ENCODE peak calls at places on chromosomes 1 and 21, in six cellular contexts. B, W, Q, M, N and J are unnamed samples.
A peak's percentile ranks its signal among the peaks of the same experiment; 100 is the strongest.

GRCh38 chr1:89540406-89540970 is 15.9 kb downstream of the LRRC8B start:
- DNase-seq in W (no peak), N (no peak), M (no peak), B (no peak), Q (no peak), J (no peak)

GRCh38 chr1:19439464-19440171 is 45.7 kb downstream of the CAPZB start:
- DNase-seq in Q (no peak), B (peak; percentile 66), M (no peak), W (no peak), N (no peak), J (no peak)

GRCh38 chr1:98256700-98257099 is 335.9 kb upstream of the DPYD start:
- DNase-seq in M (no peak), Q (no peak), N (no peak), B (no peak), W (no peak), J (no peak)

GRCh38 chr1:54547601-54548388 is at the start of gene ACOT11:
- DNase-seq in M (peak; percentile 39), B (peak; percentile 21), W (peak; percentile 79), Q (peak; percentile 77), N (no peak), J (peak; percentile 85)

GRCh38 chr1:226674892-226675719 is 64.0 kb downstream of the ITPKB start:
- DNase-seq in W (no peak), B (peak; percentile 98), N (no peak), M (no peak), Q (peak; percentile 54), J (peak; percentile 45)

GRCh38 chr21:41460578-41461527 is 34.8 kb downstream of the MX1 start:
- DNase-seq in B (peak; percentile 73), N (peak; percentile 27), M (no peak), W (peak; percentile 80), Q (peak; percentile 84), J (peak; percentile 72)

GRCh38 chr1:52542085-52542688 is 10.7 kb downstream of the TUT4 start:
- DNase-seq in B (no peak), Q (no peak), N (no peak), M (no peak), W (no peak), J (no peak)

GRCh38 chr21:33949516-33950424 is 34.2 kb upstream of the ATP5PO start:
- DNase-seq in M (no peak), B (no peak), N (no peak), W (no peak), Q (no peak), J (no peak)

GRCh38 chr21:46605759-46606426 is 1.0 kb upstream of the S100B start:
- DNase-seq in N (no peak), M (no peak), W (no peak), Q (peak; percentile 45), B (peak; percentile 50), J (peak; percentile 36)

GRCh38 chr1:112697781-112698201 is 9.1 kb downstream of the RHOC start:
- DNase-seq in M (no peak), N (no peak), W (no peak), Q (peak; percentile 21), B (no peak), J (no peak)

GRCh38 chr1:184745929-184746583 is 8.6 kb downstream of the EDEM3 start:
- DNase-seq in W (no peak), B (no peak), M (no peak), N (no peak), Q (no peak), J (no peak)

GRCh38 chr1:150798509-150798908 is 9.6 kb downstream of the CTSK start:
- DNase-seq in Q (no peak), N (no peak), M (peak; percentile 41), W (peak; percentile 71), B (peak; percentile 30), J (no peak)

GRCh38 chr1:230317823-230318819 is 108.0 kb downstream of the PGBD5 start:
- DNase-seq in Q (peak; percentile 52), W (no peak), M (no peak), N (no peak), B (no peak), J (no peak)

GRCh38 chr1:181135462-181135781 is 46.9 kb downstream of the IER5 start:
- DNase-seq in Q (no peak), W (peak; percentile 77), N (no peak), M (no peak), B (peak; percentile 72), J (no peak)

GRCh38 chr1:45785583-45785982 is 17.8 kb upstream of the MAST2 start:
- DNase-seq in W (no peak), N (no peak), M (no peak), Q (no peak), B (no peak), J (no peak)

GRCh38 chr1:176211395-176212165 is 4.5 kb upstream of the COP1 start:
- DNase-seq in W (no peak), N (no peak), M (no peak), Q (no peak), B (no peak), J (no peak)

GRCh38 chr1:235417101-235417697 is 50.0 kb downstream of the TBCE start:
- DNase-seq in N (no peak), M (peak; percentile 66), Q (peak; percentile 62), W (peak; percentile 84), B (peak; percentile 88), J (peak; percentile 55)

GRCh38 chr1:17014671-17015567 is 3.2 kb upstream of the ATP13A2 start:
- DNase-seq in W (no peak), B (no peak), Q (no peak), M (no peak), N (no peak), J (no peak)

GRCh38 chr1:210731193-210731592 is 402.5 kb downstream of the HHAT start:
- DNase-seq in W (no peak), M (no peak), N (no peak), B (no peak), Q (no peak), J (no peak)

GRCh38 chr1:172351347-172351746 is 69.1 kb upstream of the C1orf105 start:
- DNase-seq in Q (no peak), W (peak; percentile 70), B (no peak), M (peak; percentile 39), N (no peak), J (no peak)

GRCh38 chr1:168613038-168613451 is 36.6 kb downstream of the XCL1 start:
- DNase-seq in M (no peak), B (no peak), W (no peak), N (no peak), Q (no peak), J (no peak)

GRCh38 chr1:89660086-89660946 is 27.4 kb downstream of the LRRC8C start:
- DNase-seq in N (no peak), Q (no peak), B (no peak), W (peak; percentile 51), M (no peak), J (no peak)

GRCh38 chr1:154934358-154934948 is 2.1 kb downstream of the PMVK start:
- DNase-seq in B (no peak), N (no peak), Q (no peak), M (no peak), W (no peak), J (no peak)

GRCh38 chr1:162391790-162392563 is 10.4 kb downstream of the C1orf226 start:
- DNase-seq in W (peak; percentile 51), Q (no peak), M (peak; percentile 25), B (peak; percentile 80), N (peak; percentile 42), J (no peak)

GRCh38 chr1:27542463-27543273 is 52.7 kb upstream of the WASF2 start:
- DNase-seq in B (no peak), W (no peak), Q (peak; percentile 75), M (peak; percentile 74), N (peak; percentile 99), J (peak; percentile 67)

DNA sequence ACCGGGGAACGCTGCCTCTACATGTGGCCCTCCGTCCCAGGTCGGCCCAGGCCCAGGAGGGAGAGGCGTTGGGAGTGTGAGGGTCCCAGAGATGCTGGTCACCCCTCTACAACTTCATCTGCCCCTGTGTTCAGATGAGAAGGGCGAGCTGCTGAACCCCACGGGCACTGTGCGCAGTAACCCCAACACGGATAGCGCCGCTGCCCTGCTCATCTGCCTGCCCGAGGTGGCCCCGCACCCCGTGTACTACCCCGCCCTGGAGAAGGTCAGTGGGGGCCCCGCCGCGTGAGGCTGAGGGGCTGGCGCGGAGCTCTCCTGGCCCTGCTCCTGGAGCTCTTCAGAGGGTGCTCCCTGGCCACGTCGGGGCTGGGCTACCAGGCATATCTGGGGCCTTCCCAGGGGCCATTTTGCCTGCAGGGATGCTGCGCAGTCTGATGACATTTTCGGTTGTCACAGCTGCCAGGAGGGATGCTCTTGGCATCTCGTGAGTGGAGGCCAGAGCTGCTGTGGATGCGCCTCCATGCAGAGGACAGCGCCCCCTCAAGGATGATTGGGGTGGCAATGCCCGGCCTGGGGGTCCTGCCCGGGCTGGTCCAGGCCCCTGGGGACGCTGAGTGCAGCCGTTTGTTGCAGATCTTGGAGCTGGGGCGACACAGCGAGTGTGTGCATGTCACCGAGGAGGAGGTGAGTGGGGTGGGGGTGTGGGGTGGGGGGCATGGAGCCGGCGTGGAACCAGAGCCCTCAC is 68.6 kb downstream of the PIK3CD start:
- DNase-seq in Q (no peak), M (no peak), B (no peak), W (no peak), N (no peak), J (no peak)
- H3K4me3 ChIP-seq in Q (no peak overlapping the region), M (no peak overlapping the region), B (no peak overlapping the region), W (no peak overlapping the region), N (no peak overlapping the region), J (no peak overlapping the region)

GRCh38 chr1:39509360-39510009 is 18.0 kb downstream of the BMP8A start:
- DNase-seq in N (no peak), Q (no peak), M (peak; percentile 48), B (no peak), W (peak; percentile 29), J (peak; percentile 54)
- H3K4me3 ChIP-seq in N (no peak overlapping the region), Q (no peak overlapping the region), M (no peak overlapping the region), B (no peak overlapping the region), W (no peak overlapping the region), J (no peak overlapping the region)

GRCh38 chr1:42845866-42846256 is 552 bp upstream of the ZNF691 start:
- DNase-seq in M (no peak), W (no peak), Q (no peak), N (no peak), B (no peak), J (no peak)

GRCh38 chr1:42848823-42849537 is 2.6 kb downstream of the ZNF691 start:
- DNase-seq in M (no peak), B (no peak), Q (no peak), W (no peak), N (no peak), J (no peak)

GRCh38 chr1:42847111-42847580 is 733 bp downstream of the ZNF691 start:
- DNase-seq in W (no peak), N (no peak), M (no peak), Q (no peak), B (peak; percentile 63), J (no peak)

GRCh38 chr1:42846257-42847110 is at the start of gene ZNF691:
- DNase-seq in M (peak; percentile 95), Q (peak; percentile 94), B (peak; percentile 98), N (peak; percentile 95), W (peak; percentile 97), J (peak; percentile 88)

GRCh38 chr1:42847721-42848470 is 1.5 kb downstream of the ZNF691 start:
- DNase-seq in M (no peak), W (no peak), N (no peak), Q (no peak), B (peak; percentile 70), J (no peak)
- H3K4me3 ChIP-seq in M (no peak overlapping the region), W (peak overlapping the region; percentile 90), N (peak overlapping the region; percentile 79), Q (no peak overlapping the region), B (peak overlapping the region; percentile 81), J (peak overlapping the region; percentile 73)

DNA sequence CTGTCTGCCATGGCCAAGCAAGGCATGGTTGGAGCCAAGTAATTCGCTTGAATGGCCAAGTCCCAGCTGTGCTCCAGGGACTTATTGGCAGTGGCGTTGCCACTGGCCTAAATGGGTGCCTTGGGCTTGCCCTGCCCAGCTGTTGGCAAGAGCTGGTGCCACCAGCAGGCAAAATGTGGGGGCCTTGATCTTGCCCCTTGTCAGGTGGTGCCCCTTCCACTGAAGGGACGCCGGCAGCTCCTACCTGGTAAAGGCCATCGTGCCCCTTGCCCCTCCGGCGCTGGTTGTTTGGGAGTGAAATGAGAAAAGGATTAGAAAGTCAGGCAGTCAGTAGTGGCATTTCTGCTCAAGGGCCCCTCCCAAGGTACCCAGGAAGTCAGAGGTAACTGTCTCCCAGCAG is 85.5 kb downstream of the CD247 start:
- DNase-seq in Q (no peak), W (no peak), M (no peak), N (no peak), B (no peak), J (no peak)
- H3K4me3 ChIP-seq in Q (no peak overlapping the region), W (no peak overlapping the region), M (no peak overlapping the region), N (no peak overlapping the region), B (peak overlapping the region; percentile 44), J (no peak overlapping the region)